ENCODE peak calls at places on chromosomes 7 and 10, in six cellular contexts. I is neuronal stem cell, N is H9, T is trophoblast cell, K is H1, O is mesenchymal stem cell. F is an unnamed sample.
A peak's percentile ranks its signal among the peaks of the same experiment; 100 is the strongest.

GRCh38 chr10:132562177-132562915 is 24.8 kb downstream of the INPP5A start:
- DNase-seq in K (no peak), I (no peak), T (no peak), O (no peak), N (no peak), F (no peak)

GRCh38 chr7:1843271-1843861 is 173.3 kb downstream of the ELFN1 start:
- DNase-seq in T (no peak), K (no peak), O (peak; percentile 76), I (no peak), N (no peak), F (peak; percentile 12)

GRCh38 chr7:66281678-66282593 is 76.8 kb downstream of the TPST1 start:
- DNase-seq in K (no peak), O (peak; percentile 95), N (no peak), I (no peak), T (no peak), F (peak; percentile 98)

GRCh38 chr7:107813524-107813923 is 10.5 kb upstream of the SLC26A3 start:
- DNase-seq in T (no peak), O (no peak), I (no peak), K (no peak), N (no peak), F (no peak)

GRCh38 chr7:64655811-64656210 is 10.1 kb upstream of the ZNF107 start:
- DNase-seq in T (peak; percentile 37), I (no peak), K (no peak), N (no peak), O (no peak), F (no peak)

GRCh38 chr7:92872701-92873100 is 36.3 kb upstream of the CDK6 start:
- DNase-seq in N (no peak), K (no peak), I (no peak), T (no peak), O (no peak), F (peak; percentile 13)

GRCh38 chr7:130277763-130278643 is 11.3 kb downstream of the CPA2 start:
- DNase-seq in O (peak; percentile 72), K (peak; percentile 67), I (peak; percentile 24), T (peak; percentile 80), N (peak; percentile 67), F (peak; percentile 69)

GRCh38 chr7:87627634-87627994 is 584 bp upstream of the RUNDC3B start:
- DNase-seq in O (no peak), K (peak; percentile 65), I (no peak), N (no peak), T (no peak), F (no peak)

GRCh38 chr10:93745411-93746065 is 12.2 kb upstream of the LGI1 start:
- DNase-seq in O (peak; percentile 82), N (peak; percentile 78), T (no peak), K (peak; percentile 77), I (peak; percentile 67), F (no peak)

GRCh38 chr10:110495731-110496552 is 1.8 kb upstream of the DUSP5 start:
- DNase-seq in I (no peak), O (peak; percentile 82), N (peak; percentile 47), K (peak; percentile 57), T (no peak), F (peak; percentile 93)

GRCh38 chr10:101694674-101695403 is at the start of gene FBXW4:
- DNase-seq in K (peak; percentile 84), T (peak; percentile 47), N (peak; percentile 61), I (peak; percentile 32), O (peak; percentile 45), F (peak; percentile 18)

GRCh38 chr10:59079386-59080226 is 96.8 kb upstream of the PHYHIPL start:
- DNase-seq in T (peak; percentile 55), N (no peak), O (peak; percentile 30), I (no peak), K (no peak), F (peak; percentile 75)

GRCh38 chr10:131580076-131580652 is 268.6 kb upstream of the TCERG1L start:
- DNase-seq in N (no peak), K (no peak), I (no peak), O (no peak), T (no peak), F (no peak)

GRCh38 chr10:47335906-47336305 is 12.3 kb upstream of the RBP3 start:
- DNase-seq in I (no peak), N (no peak), K (no peak), O (no peak), T (no peak), F (no peak)

GRCh38 chr7:95322396-95322795 is 1.9 kb downstream of the PON1 start:
- DNase-seq in O (no peak), I (no peak), K (no peak), T (no peak), N (no peak), F (no peak)

GRCh38 chr10:56178210-56178609 is 182.8 kb downstream of the ZWINT start:
- DNase-seq in K (no peak), I (no peak), T (no peak), O (no peak), N (no peak), F (no peak)

GRCh38 chr7:40986351-40986873 is 716.5 kb downstream of the INHBA start:
- DNase-seq in T (peak; percentile 19), O (peak; percentile 93), K (no peak), I (no peak), N (no peak), F (peak; percentile 98)

GRCh38 chr7:151871904-151872303 is 5.0 kb downstream of the PRKAG2 start:
- DNase-seq in N (no peak), I (no peak), T (peak; percentile 28), K (no peak), O (no peak), F (no peak)

GRCh38 chr7:112211348-112211907 is 4.9 kb downstream of the ZNF277 start:
- DNase-seq in K (no peak), T (peak; percentile 55), I (no peak), O (peak; percentile 42), N (no peak), F (peak; percentile 63)

GRCh38 chr10:25226775-25227682 is 52.2 kb downstream of the GPR158 start:
- DNase-seq in O (peak; percentile 43), N (peak; percentile 43), T (peak; percentile 73), K (no peak), I (peak; percentile 24), F (peak; percentile 22)

GRCh38 chr7:82330706-82331220 is 112.8 kb downstream of the CACNA2D1 start:
- DNase-seq in I (no peak), T (peak; percentile 51), O (no peak), K (no peak), N (no peak), F (no peak)

GRCh38 chr7:108049962-108050361 is 47.0 kb upstream of the LAMB1 start:
- DNase-seq in N (no peak), T (no peak), K (no peak), I (no peak), O (no peak), F (no peak)

GRCh38 chr10:92490387-92490786 is 83.5 kb downstream of the IDE start:
- DNase-seq in O (peak; percentile 92), N (no peak), I (no peak), K (no peak), T (no peak), F (peak; percentile 87)
- H4K91ac ChIP-seq in O (no peak overlapping the region), N (no peak overlapping the region), I (no peak overlapping the region), K (no peak overlapping the region), T (no peak overlapping the region), F (peak overlapping the region; percentile 28)

GRCh38 chr7:97078023-97078988 is 39.2 kb upstream of the SDHAF3 start:
- DNase-seq in I (no peak), T (no peak), K (no peak), N (no peak), O (no peak), F (no peak)
- H4K91ac ChIP-seq in I (no peak overlapping the region), T (no peak overlapping the region), K (no peak overlapping the region), N (no peak overlapping the region), O (no peak overlapping the region), F (no peak overlapping the region)

GRCh38 chr7:101666293-101666692 is 37.2 kb upstream of the MYL10 start:
- DNase-seq in O (no peak), N (no peak), I (no peak), T (no peak), K (no peak), F (no peak)

GRCh38 chr7:101662447-101662998 is 33.4 kb upstream of the MYL10 start:
- DNase-seq in T (no peak), I (no peak), O (no peak), K (no peak), N (no peak), F (no peak)

GRCh38 chr7:101664390-101664789 is 35.3 kb upstream of the MYL10 start:
- DNase-seq in O (no peak), K (peak; percentile 66), N (peak; percentile 89), T (no peak), I (no peak), F (no peak)

GRCh38 chr7:101664893-101665471 is 35.9 kb upstream of the MYL10 start:
- DNase-seq in N (no peak), O (no peak), T (no peak), K (peak; percentile 53), I (no peak), F (no peak)

DNA sequence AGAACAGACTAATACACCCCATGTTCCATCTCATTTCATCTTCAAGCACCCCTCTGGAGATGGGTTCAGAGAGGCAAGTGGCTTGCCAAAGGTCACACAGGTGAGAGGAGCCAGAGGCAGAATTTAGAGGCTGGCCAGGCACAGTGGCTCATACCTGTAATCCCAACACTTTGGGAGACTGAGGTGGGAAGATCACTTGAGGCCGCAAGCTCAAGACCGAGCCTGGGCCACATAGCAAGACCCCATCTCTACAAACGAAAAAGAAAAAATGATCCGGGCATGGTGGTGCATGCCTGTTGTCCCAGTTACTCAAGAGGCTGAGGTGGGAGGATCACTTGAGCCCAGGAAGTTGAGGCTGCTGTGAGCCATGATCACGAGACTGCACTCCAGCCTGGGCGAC is 34.7 kb upstream of the MYL10 start:
- DNase-seq in K (no peak), I (no peak), T (no peak), O (no peak), N (no peak), F (no peak)
- H4K91ac ChIP-seq in K (peak overlapping the region; percentile 94), I (no peak overlapping the region), T (no peak overlapping the region), O (no peak overlapping the region), N (no peak overlapping the region), F (no peak overlapping the region)

GRCh38 chr10:10846476-10846875 is 171.2 kb upstream of the CELF2 start:
- DNase-seq in T (no peak), I (no peak), K (no peak), N (no peak), O (no peak), F (no peak)

GRCh38 chr10:10848488-10849111 is 169.1 kb upstream of the CELF2 start:
- DNase-seq in N (no peak), T (no peak), O (no peak), K (no peak), I (no peak), F (no peak)

GRCh38 chr10:10850227-10850626 is 167.4 kb upstream of the CELF2 start:
- DNase-seq in N (no peak), K (no peak), O (no peak), I (no peak), T (no peak), F (no peak)

GRCh38 chr10:10847313-10847712 is 170.4 kb upstream of the CELF2 start:
- DNase-seq in N (no peak), K (no peak), O (no peak), T (no peak), I (no peak), F (no peak)

DNA sequence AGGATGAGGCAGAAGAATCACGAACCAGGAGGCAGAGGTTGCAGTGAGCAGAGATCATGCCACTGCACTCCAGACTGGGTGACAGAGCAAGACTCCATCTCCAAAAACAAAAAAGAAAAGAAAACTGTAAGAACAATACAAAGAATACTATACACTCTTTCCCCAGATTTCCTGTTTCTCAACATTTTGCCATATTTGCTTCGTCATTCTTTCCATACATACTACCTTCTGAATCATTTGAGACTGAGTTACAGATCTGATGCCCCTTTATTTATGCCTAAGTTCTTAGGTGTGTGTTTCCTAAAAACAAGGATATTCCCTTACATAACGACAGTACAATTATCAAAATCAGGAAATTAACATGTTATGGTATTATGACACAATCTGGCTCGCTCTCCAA is 168.4 kb upstream of the CELF2 start:
- DNase-seq in I (no peak), N (no peak), O (no peak), T (no peak), K (no peak), F (no peak)
- H4K91ac ChIP-seq in I (no peak overlapping the region), N (no peak overlapping the region), O (no peak overlapping the region), T (no peak overlapping the region), K (no peak overlapping the region), F (no peak overlapping the region)

F was measured in IMR-90.